ENCODE peak calls at places on chromosomes 5 and 9, in seven cellular contexts. Z is OCI-LY7, A is ovary, I is upper lobe of right lung, L is heart left ventricle, O is PC-3, F is PC-9. T is an unnamed sample.

GRCh38 chr9:10054456-10054855 is 558.3 kb downstream of the PTPRD start:
- DNase-seq in Z (no peak), A (no peak), I (no peak), L (no peak), O (no peak), F (no peak), T (no peak)

GRCh38 chr9:8648271-8648670 is 848.7 kb upstream of the DMAC1 start:
- DNase-seq in Z (no peak), A (no peak), I (no peak), L (no peak), O (no peak), F (no peak), T (no peak)

GRCh38 chr5:176743136-176743827 is 67.1 kb upstream of the UNC5A start:
- DNase-seq in Z (no peak), A (peak; percentile 13), I (peak; percentile 57), L (no peak), O (no peak), F (no peak), T (no peak)

GRCh38 chr9:124553738-124554137 is 46.5 kb upstream of the NR5A1 start:
- DNase-seq in Z (no peak), A (no peak), I (no peak), L (no peak), O (peak; percentile 21), F (no peak), T (no peak)

GRCh38 chr9:112361602-112362001 is 18.3 kb upstream of the HSDL2 start:
- DNase-seq in Z (peak; percentile 68), A (no peak), I (no peak), L (no peak), O (peak; percentile 65), F (peak; percentile 53), T (no peak)

GRCh38 chr5:149005077-149005892 is 57.6 kb downstream of the SH3TC2 start:
- DNase-seq in Z (no peak), A (no peak), I (no peak), L (no peak), O (peak; percentile 52), F (peak; percentile 75), T (no peak)

GRCh38 chr5:150404121-150404990 is 8.4 kb downstream of the CD74 start:
- DNase-seq in Z (no peak), A (no peak), I (no peak), L (no peak), O (no peak), F (no peak), T (no peak)

GRCh38 chr9:105341784-105342183 is 97.3 kb downstream of the SLC44A1 start:
- DNase-seq in Z (no peak), A (no peak), I (no peak), L (no peak), O (no peak), F (no peak), T (no peak)

GRCh38 chr9:87237337-87237736 is 260.3 kb upstream of the DAPK1 start:
- DNase-seq in Z (no peak), A (no peak), I (no peak), L (no peak), O (no peak), F (no peak), T (no peak)

GRCh38 chr5:115601709-115602584 is at the start of gene TICAM2:
- DNase-seq in Z (peak; percentile 48), A (peak; percentile 72), I (peak; percentile 81), L (peak; percentile 76), O (peak; percentile 50), F (no peak), T (no peak)

GRCh38 chr5:67510204-67510603 is 313.6 kb upstream of the CD180 start:
- DNase-seq in Z (no peak), A (no peak), I (no peak), L (no peak), O (peak; percentile 24), F (no peak), T (no peak)

GRCh38 chr5:17463653-17464052 is 34.4 kb upstream of the TAF11L2 start:
- DNase-seq in Z (no peak), A (no peak), I (no peak), L (no peak), O (no peak), F (no peak), T (no peak)

GRCh38 chr9:69121155-69122085 is 52.7 kb upstream of the TJP2 start:
- DNase-seq in Z (peak; percentile 90), A (peak; percentile 61), I (peak; percentile 85), L (peak; percentile 71), O (peak; percentile 50), F (no peak), T (no peak)

GRCh38 chr9:95089916-95090791 is 227.4 kb downstream of the FANCC start:
- DNase-seq in Z (no peak), A (no peak), I (no peak), L (peak; percentile 74), O (no peak), F (peak; percentile 39), T (no peak)

GRCh38 chr9:109286571-109286977 is 34.3 kb downstream of the EPB41L4B start:
- DNase-seq in Z (no peak), A (no peak), I (no peak), L (no peak), O (peak; percentile 93), F (peak; percentile 77), T (no peak)

GRCh38 chr9:115969096-115969495 is 184.5 kb upstream of the PAPPA start:
- DNase-seq in Z (no peak), A (no peak), I (no peak), L (no peak), O (no peak), F (no peak), T (no peak)

GRCh38 chr5:155460501-155460931 is 447.0 kb downstream of the KIF4B start:
- DNase-seq in Z (no peak), A (no peak), I (no peak), L (no peak), O (no peak), F (no peak), T (no peak)

GRCh38 chr9:89223398-89223977 is 44.9 kb upstream of the SHC3 start:
- DNase-seq in Z (no peak), A (no peak), I (no peak), L (no peak), O (no peak), F (no peak), T (no peak)

GRCh38 chr9:131981116-131981847 is 98.4 kb downstream of the MED27 start:
- DNase-seq in Z (no peak), A (no peak), I (no peak), L (no peak), O (peak; percentile 4), F (no peak), T (no peak)

GRCh38 chr5:149314571-149315111 is 30.7 kb upstream of the GRPEL2 start:
- DNase-seq in Z (peak; percentile 19), A (no peak), I (no peak), L (no peak), O (peak; percentile 26), F (no peak), T (no peak)

GRCh38 chr5:113036321-113036720 is 59.7 kb downstream of the DCP2 start:
- DNase-seq in Z (no peak), A (no peak), I (no peak), L (no peak), O (no peak), F (no peak), T (no peak)

GRCh38 chr5:36396640-36397039 is 94.9 kb upstream of the RANBP3L start:
- DNase-seq in Z (no peak), A (no peak), I (no peak), L (no peak), O (peak; percentile 23), F (no peak), T (no peak)

GRCh38 chr5:8981496-8981895 is 564.4 kb downstream of the SEMA5A start:
- DNase-seq in Z (no peak), A (no peak), I (no peak), L (no peak), O (no peak), F (no peak), T (no peak)

GRCh38 chr5:141484499-141485304 is at the start of gene PCDHGC4:
- DNase-seq in Z (peak; percentile 54), A (no peak), I (no peak), L (no peak), O (no peak), F (no peak), T (no peak)

GRCh38 chr9:79719989-79720388 is 148.2 kb downstream of the TLE4 start:
- DNase-seq in Z (no peak), A (no peak), I (no peak), L (no peak), O (no peak), F (no peak), T (no peak)

GRCh38 chr9:25418974-25419373 is 259.3 kb downstream of the TUSC1 start:
- DNase-seq in Z (no peak), A (no peak), I (no peak), L (no peak), O (no peak), F (no peak), T (no peak)

DNA sequence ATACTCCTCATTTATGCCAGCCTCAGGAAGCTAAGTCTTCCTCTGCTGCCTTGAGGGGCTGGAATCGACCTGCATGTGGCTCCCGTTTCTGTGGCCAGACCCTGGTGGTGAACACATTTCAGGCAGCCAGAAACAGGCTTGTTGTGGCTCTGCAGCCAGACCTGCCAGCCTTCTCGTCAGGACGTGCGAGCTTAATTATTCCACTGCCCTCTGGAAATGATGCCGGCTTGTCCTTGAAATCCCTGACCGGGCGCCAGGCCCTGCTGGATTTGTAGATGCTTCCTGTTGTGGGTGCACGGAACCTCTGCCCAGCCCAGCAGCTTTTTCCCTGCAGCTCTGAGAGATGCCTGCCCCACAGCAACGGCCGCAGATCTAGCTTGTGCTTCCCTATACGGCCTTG is 41.6 kb downstream of the PDZD2 start:
- DNase-seq in Z (no peak), A (peak; percentile 53), I (no peak), L (peak; percentile 75), O (no peak), F (no peak), T (no peak)
- H3K27ac ChIP-seq in Z (no peak overlapping the region), A (no peak overlapping the region), I (no peak overlapping the region), L (peak overlapping the region; percentile 65), O (no peak overlapping the region), F (no peak overlapping the region), T (no peak overlapping the region)

GRCh38 chr9:30289435-30289834 is 2095.0 kb upstream of the ACO1 start:
- DNase-seq in Z (no peak), A (no peak), I (no peak), L (no peak), O (no peak), F (no peak), T (no peak)
- TF ChIP-seq CTCF in Z (no peak), A (no peak), I (no peak), L (no peak), O (no peak), F (no peak), T (no peak)

DNA sequence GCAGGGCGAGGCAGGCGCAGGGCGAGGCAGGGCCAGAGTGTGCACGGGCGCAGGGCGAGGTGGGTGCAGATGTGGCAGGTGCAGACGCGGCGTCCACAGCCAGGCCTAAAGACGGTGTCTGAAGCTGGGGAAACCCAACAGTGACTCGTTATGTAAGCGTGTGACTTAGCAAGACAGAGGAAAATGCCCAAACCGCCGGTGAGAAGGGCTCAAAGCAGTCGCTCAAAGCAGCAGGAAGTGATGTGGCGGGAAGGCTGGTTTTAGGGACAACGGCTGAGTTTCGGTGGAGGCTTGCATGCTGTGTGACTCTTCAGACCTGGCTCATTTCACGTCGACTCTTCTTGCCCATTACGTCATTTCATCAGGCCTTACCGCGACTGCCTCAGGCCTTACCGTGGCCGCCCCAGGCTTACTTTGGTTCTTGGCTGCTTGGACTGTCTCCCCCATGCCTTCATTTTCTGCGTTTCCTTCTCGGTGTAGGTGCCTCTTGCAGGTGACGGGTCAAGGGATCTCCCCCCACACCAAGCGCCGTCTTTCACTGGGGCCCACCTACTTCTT is 50.5 kb upstream of the EXOC3 start:
- DNase-seq in Z (peak; percentile 18), A (no peak), I (peak; percentile 55), L (no peak), O (peak; percentile 48), F (peak; percentile 61), T (no peak)
- H3K27ac ChIP-seq in Z (no peak overlapping the region), A (no peak overlapping the region), I (peak overlapping the region; percentile 11), L (no peak overlapping the region), O (no peak overlapping the region), F (no peak overlapping the region), T (no peak overlapping the region)

GRCh38 chr9:127485995-127486394 is 34.7 kb downstream of the LRSAM1 start:
- DNase-seq in Z (no peak), A (no peak), I (no peak), L (no peak), O (no peak), F (no peak), T (no peak)
- TF ChIP-seq CTCF in Z (no peak), A (no peak), I (no peak), L (no peak), O (no peak), F (no peak), T (no peak)

T was measured in thoracic aorta.